ENCODE peak calls at places on chromosomes 2 and 18, in eight cellular contexts. E is effector memory CD8-positive, alpha-beta T cell; N is type B pancreatic cell; R is neuronal stem cell; K is AG04449; D is thyroid gland; V is NCI-H146; U is HS-5. T is an unnamed sample.

GRCh38 chr2:3483227-3483985 is 35.9 kb downstream of the ADI1 start:
- DNase-seq in E (no peak), N (no peak), R (no peak), K (peak; percentile 63), D (peak; percentile 88), V (no peak), U (no peak), T (no peak)

GRCh38 chr2:45001629-45002385 is 7.4 kb downstream of the SIX2 start:
- DNase-seq in E (no peak), N (no peak), R (no peak), K (no peak), D (no peak), V (no peak), U (no peak), T (no peak)

GRCh38 chr2:24852026-24852425 is 58.8 kb downstream of the CENPO start:
- DNase-seq in E (no peak), N (no peak), R (no peak), K (no peak), D (no peak), V (no peak), U (no peak), T (no peak)

GRCh38 chr18:56702946-56703345 is 51.8 kb downstream of the WDR7 start:
- DNase-seq in E (peak; percentile 7), N (no peak), R (peak; percentile 21), K (no peak), D (no peak), V (peak; percentile 65), U (no peak), T (peak; percentile 10)

GRCh38 chr2:69733338-69734039 is 8.4 kb upstream of the ANXA4 start:
- DNase-seq in E (no peak), N (no peak), R (no peak), K (no peak), D (no peak), V (no peak), U (no peak), T (no peak)

GRCh38 chr2:216478151-216478550 is 20.5 kb upstream of the RPL37A start:
- DNase-seq in E (no peak), N (no peak), R (no peak), K (peak; percentile 33), D (no peak), V (no peak), U (peak; percentile 50), T (peak; percentile 13)

GRCh38 chr18:8889479-8889878 is 184.1 kb downstream of the MTCL1 start:
- DNase-seq in E (no peak), N (no peak), R (no peak), K (peak; percentile 38), D (no peak), V (no peak), U (no peak), T (no peak)

GRCh38 chr2:116776556-116776955 is 1037.9 kb upstream of the DDX18 start:
- DNase-seq in E (no peak), N (no peak), R (no peak), K (no peak), D (no peak), V (no peak), U (no peak), T (no peak)

GRCh38 chr2:20638646-20639430 is 12.1 kb downstream of the HS1BP3 start:
- DNase-seq in E (no peak), N (no peak), R (no peak), K (no peak), D (peak; percentile 76), V (no peak), U (no peak), T (no peak)

GRCh38 chr2:55200416-55200815 is 31.7 kb downstream of the CLHC1 start:
- DNase-seq in E (no peak), N (no peak), R (no peak), K (no peak), D (no peak), V (no peak), U (no peak), T (no peak)

GRCh38 chr2:156908825-156909224 is 348.7 kb upstream of the GALNT5 start:
- DNase-seq in E (no peak), N (no peak), R (no peak), K (peak; percentile 3), D (no peak), V (no peak), U (peak; percentile 41), T (no peak)

GRCh38 chr2:27078267-27079194 is at the start of gene EMILIN1:
- DNase-seq in E (no peak), N (no peak), R (no peak), K (peak; percentile 83), D (peak; percentile 45), V (no peak), U (peak; percentile 76), T (peak; percentile 48)

GRCh38 chr2:201465524-201465971 is 14.0 kb downstream of the STRADB start:
- DNase-seq in E (no peak), N (no peak), R (no peak), K (no peak), D (peak; percentile 58), V (no peak), U (no peak), T (no peak)

GRCh38 chr2:230203110-230203676 is 16.6 kb downstream of the SP110 start:
- DNase-seq in E (no peak), N (no peak), R (no peak), K (no peak), D (no peak), V (no peak), U (no peak), T (no peak)

GRCh38 chr2:170905864-170906263 is 23.2 kb upstream of the GORASP2 start:
- DNase-seq in E (no peak), N (no peak), R (no peak), K (no peak), D (no peak), V (no peak), U (no peak), T (no peak)

GRCh38 chr2:204491528-204491927 is 53.7 kb upstream of the PARD3B start:
- DNase-seq in E (no peak), N (no peak), R (no peak), K (no peak), D (no peak), V (peak; percentile 71), U (no peak), T (no peak)

GRCh38 chr18:7028625-7029024 is 89.0 kb downstream of the LAMA1 start:
- DNase-seq in E (no peak), N (no peak), R (no peak), K (no peak), D (no peak), V (no peak), U (no peak), T (no peak)

GRCh38 chr18:54240629-54241107 is 16.2 kb upstream of the MBD2 start:
- DNase-seq in E (no peak), N (no peak), R (no peak), K (no peak), D (peak; percentile 56), V (no peak), U (no peak), T (no peak)

GRCh38 chr18:62420513-62421209 is 95.6 kb downstream of the TNFRSF11A start:
- DNase-seq in E (peak; percentile 45), N (no peak), R (no peak), K (no peak), D (no peak), V (peak; percentile 54), U (no peak), T (no peak)

GRCh38 chr2:128555433-128555832 is 236.8 kb upstream of the HS6ST1 start:
- DNase-seq in E (no peak), N (no peak), R (no peak), K (no peak), D (no peak), V (no peak), U (no peak), T (no peak)

GRCh38 chr18:50848038-50848437 is 28.2 kb upstream of the MRO start:
- DNase-seq in E (no peak), N (no peak), R (no peak), K (no peak), D (peak; percentile 62), V (no peak), U (no peak), T (no peak)

GRCh38 chr2:16260041-16260440 is 319.7 kb downstream of the MYCN start:
- DNase-seq in E (no peak), N (no peak), R (no peak), K (no peak), D (no peak), V (peak; percentile 4), U (no peak), T (no peak)

GRCh38 chr2:24920813-24921441 is 890 bp upstream of the ADCY3 start:
- DNase-seq in E (no peak), N (no peak), R (no peak), K (no peak), D (no peak), V (peak; percentile 32), U (no peak), T (no peak)